ENCODE peak calls at places on chromosome 16, in nine cellular contexts. One of them, this sample, is unnamed. For H3K36me3 and H3K4me1, the result is how much of the 10 kb centered on the place peaks cover.

GRCh38 chr16:67431805-67432476 is 1.0 kb downstream of the HSD11B2 start:
- DNase-seq in effector memory CD4-positive, alpha-beta T cell: no peak
- DNase-seq in CD8-positive, alpha-beta T cell: no peak
- DNase-seq in aorta: no peak
- DNase-seq in prostate gland: no peak
- DNase-seq in left ventricle myocardium inferior: no peak
- DNase-seq in BE2C: no peak
- DNase-seq in left lung: no peak
- DNase-seq in fibroblast of lung: no peak
- DNase-seq in this sample: no peak

GRCh38 chr16:8257561-8257960 is 332.8 kb downstream of the TMEM114 start:
- DNase-seq in aorta: no peak
- DNase-seq in CD8-positive, alpha-beta T cell: no peak
- DNase-seq in effector memory CD4-positive, alpha-beta T cell: no peak
- DNase-seq in prostate gland: no peak
- DNase-seq in fibroblast of lung: no peak
- DNase-seq in BE2C: no peak
- DNase-seq in left lung: no peak
- DNase-seq in left ventricle myocardium inferior: no peak
- DNase-seq in this sample: no peak

GRCh38 chr16:48596326-48596725 is 13.7 kb downstream of the N4BP1 start:
- DNase-seq in left lung: no peak
- DNase-seq in fibroblast of lung: peak
- DNase-seq in aorta: no peak
- DNase-seq in left ventricle myocardium inferior: no peak
- DNase-seq in effector memory CD4-positive, alpha-beta T cell: no peak
- DNase-seq in BE2C: no peak
- DNase-seq in CD8-positive, alpha-beta T cell: peak
- DNase-seq in prostate gland: no peak
- DNase-seq in this sample: no peak

GRCh38 chr16:55077231-55077630 is 146.6 kb downstream of the IRX5 start:
- DNase-seq in BE2C: no peak
- DNase-seq in left ventricle myocardium inferior: no peak
- DNase-seq in aorta: no peak
- DNase-seq in CD8-positive, alpha-beta T cell: no peak
- DNase-seq in effector memory CD4-positive, alpha-beta T cell: no peak
- DNase-seq in prostate gland: no peak
- DNase-seq in left lung: no peak
- DNase-seq in fibroblast of lung: no peak
- DNase-seq in this sample: no peak

GRCh38 chr16:74736531-74737157 is 36.0 kb upstream of the MLKL start:
- DNase-seq in left ventricle myocardium inferior: no peak
- DNase-seq in aorta: no peak
- DNase-seq in BE2C: peak
- DNase-seq in left lung: no peak
- DNase-seq in prostate gland: no peak
- DNase-seq in fibroblast of lung: no peak
- DNase-seq in effector memory CD4-positive, alpha-beta T cell: no peak
- DNase-seq in CD8-positive, alpha-beta T cell: no peak
- DNase-seq in this sample: no peak

GRCh38 chr16:74230126-74230525 is 66.5 kb upstream of the PSMD7 start:
- DNase-seq in BE2C: no peak
- DNase-seq in left ventricle myocardium inferior: no peak
- DNase-seq in effector memory CD4-positive, alpha-beta T cell: no peak
- DNase-seq in prostate gland: no peak
- DNase-seq in CD8-positive, alpha-beta T cell: no peak
- DNase-seq in left lung: no peak
- DNase-seq in fibroblast of lung: no peak
- DNase-seq in aorta: no peak
- DNase-seq in this sample: no peak

GRCh38 chr16:72856797-72857196 is 191.1 kb downstream of the ZFHX3 start:
- DNase-seq in aorta: no peak
- DNase-seq in left ventricle myocardium inferior: no peak
- DNase-seq in fibroblast of lung: no peak
- DNase-seq in effector memory CD4-positive, alpha-beta T cell: no peak
- DNase-seq in CD8-positive, alpha-beta T cell: no peak
- DNase-seq in prostate gland: no peak
- DNase-seq in BE2C: peak
- DNase-seq in left lung: no peak
- DNase-seq in this sample: peak

GRCh38 chr16:53415504-53415903 is 18.8 kb upstream of the RBL2 start:
- DNase-seq in BE2C: no peak
- DNase-seq in left ventricle myocardium inferior: no peak
- DNase-seq in effector memory CD4-positive, alpha-beta T cell: no peak
- DNase-seq in left lung: no peak
- DNase-seq in aorta: no peak
- DNase-seq in fibroblast of lung: no peak
- DNase-seq in prostate gland: no peak
- DNase-seq in CD8-positive, alpha-beta T cell: no peak
- DNase-seq in this sample: no peak

GRCh38 chr16:17134586-17134985 is 336.2 kb downstream of the XYLT1 start:
- DNase-seq in prostate gland: no peak
- DNase-seq in BE2C: no peak
- DNase-seq in fibroblast of lung: no peak
- DNase-seq in effector memory CD4-positive, alpha-beta T cell: no peak
- DNase-seq in CD8-positive, alpha-beta T cell: no peak
- DNase-seq in left lung: no peak
- DNase-seq in aorta: no peak
- DNase-seq in left ventricle myocardium inferior: no peak
- DNase-seq in this sample: no peak

GRCh38 chr16:30068750-30069574 is 3.4 kb downstream of the ALDOA start:
- DNase-seq in CD8-positive, alpha-beta T cell: no peak
- DNase-seq in fibroblast of lung: no peak
- DNase-seq in left lung: no peak
- DNase-seq in BE2C: peak
- DNase-seq in effector memory CD4-positive, alpha-beta T cell: peak
- DNase-seq in aorta: no peak
- DNase-seq in prostate gland: no peak
- DNase-seq in left ventricle myocardium inferior: no peak
- DNase-seq in this sample: no peak

GRCh38 chr16:69520800-69521602 is 44.8 kb upstream of the NFAT5 start:
- DNase-seq in aorta: no peak
- DNase-seq in prostate gland: no peak
- DNase-seq in effector memory CD4-positive, alpha-beta T cell: no peak
- DNase-seq in left ventricle myocardium inferior: no peak
- DNase-seq in CD8-positive, alpha-beta T cell: no peak
- DNase-seq in fibroblast of lung: no peak
- DNase-seq in left lung: no peak
- DNase-seq in BE2C: no peak
- DNase-seq in this sample: no peak

GRCh38 chr16:47247691-47248090 is 103.9 kb upstream of the NETO2 start:
- DNase-seq in aorta: no peak
- DNase-seq in effector memory CD4-positive, alpha-beta T cell: no peak
- DNase-seq in CD8-positive, alpha-beta T cell: no peak
- DNase-seq in left ventricle myocardium inferior: no peak
- DNase-seq in BE2C: no peak
- DNase-seq in prostate gland: no peak
- DNase-seq in fibroblast of lung: no peak
- DNase-seq in left lung: no peak
- DNase-seq in this sample: no peak

GRCh38 chr16:31052131-31052530 is 18.8 kb downstream of the STX4 start:
- DNase-seq in left ventricle myocardium inferior: no peak
- DNase-seq in effector memory CD4-positive, alpha-beta T cell: no peak
- DNase-seq in left lung: no peak
- DNase-seq in prostate gland: no peak
- DNase-seq in BE2C: no peak
- DNase-seq in fibroblast of lung: peak
- DNase-seq in CD8-positive, alpha-beta T cell: no peak
- DNase-seq in aorta: peak
- DNase-seq in this sample: no peak

GRCh38 chr16:23532448-23532847 is 22.2 kb upstream of the GGA2 start:
- DNase-seq in fibroblast of lung: no peak
- DNase-seq in effector memory CD4-positive, alpha-beta T cell: no peak
- DNase-seq in BE2C: no peak
- DNase-seq in prostate gland: no peak
- DNase-seq in CD8-positive, alpha-beta T cell: no peak
- DNase-seq in left ventricle myocardium inferior: no peak
- DNase-seq in left lung: no peak
- DNase-seq in aorta: no peak
- DNase-seq in this sample: no peak

GRCh38 chr16:23534868-23535860 is 22.0 kb downstream of the EARS2 start:
- DNase-seq in prostate gland: no peak
- DNase-seq in left ventricle myocardium inferior: no peak
- DNase-seq in CD8-positive, alpha-beta T cell: no peak
- DNase-seq in fibroblast of lung: peak
- DNase-seq in BE2C: no peak
- DNase-seq in left lung: no peak
- DNase-seq in effector memory CD4-positive, alpha-beta T cell: no peak
- DNase-seq in aorta: no peak
- DNase-seq in this sample: no peak

GRCh38 chr16:23527961-23528634 is 17.8 kb upstream of the GGA2 start:
- DNase-seq in fibroblast of lung: no peak
- DNase-seq in effector memory CD4-positive, alpha-beta T cell: no peak
- DNase-seq in left ventricle myocardium inferior: no peak
- DNase-seq in left lung: no peak
- DNase-seq in CD8-positive, alpha-beta T cell: no peak
- DNase-seq in BE2C: no peak
- DNase-seq in prostate gland: no peak
- DNase-seq in aorta: no peak
- DNase-seq in this sample: no peak

GRCh38 chr16:23528635-23529016 is 18.3 kb upstream of the GGA2 start:
- DNase-seq in fibroblast of lung: no peak
- DNase-seq in CD8-positive, alpha-beta T cell: no peak
- DNase-seq in BE2C: no peak
- DNase-seq in prostate gland: no peak
- DNase-seq in left ventricle myocardium inferior: no peak
- DNase-seq in left lung: no peak
- DNase-seq in effector memory CD4-positive, alpha-beta T cell: no peak
- DNase-seq in aorta: no peak
- DNase-seq in this sample: no peak

GRCh38 chr16:23530062-23530461 is 19.8 kb upstream of the GGA2 start:
- DNase-seq in left ventricle myocardium inferior: no peak
- DNase-seq in left lung: no peak
- DNase-seq in fibroblast of lung: no peak
- DNase-seq in CD8-positive, alpha-beta T cell: no peak
- DNase-seq in aorta: no peak
- DNase-seq in effector memory CD4-positive, alpha-beta T cell: no peak
- DNase-seq in prostate gland: no peak
- DNase-seq in BE2C: no peak
- DNase-seq in this sample: no peak
- H3K36me3 ChIP-seq in left ventricle myocardium inferior: half or more
- H3K36me3 ChIP-seq in left lung: under half
- H3K36me3 ChIP-seq in fibroblast of lung: under half
- H3K36me3 ChIP-seq in CD8-positive, alpha-beta T cell: under half
- H3K36me3 ChIP-seq in aorta: under half
- H3K36me3 ChIP-seq in effector memory CD4-positive, alpha-beta T cell: half or more
- H3K36me3 ChIP-seq in prostate gland: under half
- H3K36me3 ChIP-seq in BE2C: half or more
- H3K36me3 ChIP-seq in this sample: half or more

DNA sequence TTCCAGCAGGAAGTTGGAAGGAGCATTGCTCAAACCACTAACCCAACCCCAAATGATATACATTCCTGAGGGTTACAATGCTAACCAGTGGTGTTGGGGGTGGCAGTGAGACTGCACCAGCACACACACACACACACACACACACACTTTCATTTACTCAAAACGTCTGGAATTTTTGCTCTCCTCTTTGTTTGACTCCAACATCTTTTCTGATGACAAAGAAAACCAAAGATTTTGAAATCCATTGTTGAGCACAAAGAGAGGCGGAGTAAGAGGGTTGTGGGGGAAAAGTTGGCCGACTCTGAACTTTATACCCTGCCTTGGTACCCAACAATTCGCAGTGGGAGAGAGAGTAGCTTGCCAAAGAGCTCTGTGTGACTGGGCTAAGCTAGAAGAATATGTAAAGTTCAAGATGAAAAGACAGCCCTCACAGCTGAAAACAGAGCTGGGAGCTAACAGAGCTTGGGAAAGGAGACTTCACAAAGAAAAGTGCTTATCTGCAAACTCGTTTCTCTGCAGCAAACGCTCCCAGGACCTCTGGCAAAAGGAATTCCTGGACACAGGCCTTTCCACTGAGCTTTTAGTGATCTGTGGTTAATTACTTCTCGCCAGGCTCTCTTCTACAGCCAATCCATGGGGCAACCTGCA is 426.1 kb upstream of the CDH11 start:
- DNase-seq in left ventricle myocardium inferior: no peak
- DNase-seq in left lung: no peak
- DNase-seq in BE2C: no peak
- DNase-seq in prostate gland: no peak
- DNase-seq in CD8-positive, alpha-beta T cell: no peak
- DNase-seq in fibroblast of lung: peak
- DNase-seq in effector memory CD4-positive, alpha-beta T cell: no peak
- DNase-seq in aorta: no peak
- DNase-seq in this sample: no peak
- H3K4me1 ChIP-seq in left ventricle myocardium inferior: under half
- H3K4me1 ChIP-seq in left lung: under half
- H3K4me1 ChIP-seq in BE2C: under half
- H3K4me1 ChIP-seq in prostate gland: under half
- H3K4me1 ChIP-seq in CD8-positive, alpha-beta T cell: under half
- H3K4me1 ChIP-seq in fibroblast of lung: under half
- H3K4me1 ChIP-seq in effector memory CD4-positive, alpha-beta T cell: under half
- H3K4me1 ChIP-seq in aorta: under half
- H3K4me1 ChIP-seq in this sample: under half

GRCh38 chr16:4890686-4891085 is 43.4 kb downstream of the UBN1 start:
- DNase-seq in prostate gland: no peak
- DNase-seq in fibroblast of lung: no peak
- DNase-seq in effector memory CD4-positive, alpha-beta T cell: no peak
- DNase-seq in CD8-positive, alpha-beta T cell: no peak
- DNase-seq in aorta: no peak
- DNase-seq in left ventricle myocardium inferior: no peak
- DNase-seq in left lung: peak
- DNase-seq in BE2C: no peak
- DNase-seq in this sample: no peak
- H3K36me3 ChIP-seq in prostate gland: under half
- H3K36me3 ChIP-seq in fibroblast of lung: under half
- H3K36me3 ChIP-seq in effector memory CD4-positive, alpha-beta T cell: under half
- H3K36me3 ChIP-seq in CD8-positive, alpha-beta T cell: under half
- H3K36me3 ChIP-seq in aorta: under half
- H3K36me3 ChIP-seq in left ventricle myocardium inferior: under half
- H3K36me3 ChIP-seq in left lung: under half
- H3K36me3 ChIP-seq in BE2C: under half
- H3K36me3 ChIP-seq in this sample: half or more

GRCh38 chr16:70686376-70687171 is 721 bp upstream of the MTSS2 start:
- DNase-seq in aorta: peak
- DNase-seq in prostate gland: no peak
- DNase-seq in BE2C: no peak
- DNase-seq in left lung: peak
- DNase-seq in left ventricle myocardium inferior: no peak
- DNase-seq in CD8-positive, alpha-beta T cell: no peak
- DNase-seq in fibroblast of lung: no peak
- DNase-seq in effector memory CD4-positive, alpha-beta T cell: no peak
- DNase-seq in this sample: no peak
- H3K4me1 ChIP-seq in aorta: under half
- H3K4me1 ChIP-seq in prostate gland: under half
- H3K4me1 ChIP-seq in BE2C: under half
- H3K4me1 ChIP-seq in left lung: half or more
- H3K4me1 ChIP-seq in left ventricle myocardium inferior: half or more
- H3K4me1 ChIP-seq in CD8-positive, alpha-beta T cell: under half
- H3K4me1 ChIP-seq in fibroblast of lung: half or more
- H3K4me1 ChIP-seq in effector memory CD4-positive, alpha-beta T cell: under half
- H3K4me1 ChIP-seq in this sample: half or more

GRCh38 chr16:85662976-85663830 is 25.6 kb downstream of the GINS2 start:
- DNase-seq in fibroblast of lung: no peak
- DNase-seq in aorta: peak
- DNase-seq in effector memory CD4-positive, alpha-beta T cell: no peak
- DNase-seq in prostate gland: no peak
- DNase-seq in BE2C: no peak
- DNase-seq in CD8-positive, alpha-beta T cell: no peak
- DNase-seq in left ventricle myocardium inferior: no peak
- DNase-seq in left lung: peak
- DNase-seq in this sample: no peak
- H3K36me3 ChIP-seq in fibroblast of lung: under half
- H3K36me3 ChIP-seq in aorta: under half
- H3K36me3 ChIP-seq in effector memory CD4-positive, alpha-beta T cell: half or more
- H3K36me3 ChIP-seq in prostate gland: under half
- H3K36me3 ChIP-seq in BE2C: half or more
- H3K36me3 ChIP-seq in CD8-positive, alpha-beta T cell: half or more
- H3K36me3 ChIP-seq in left ventricle myocardium inferior: half or more
- H3K36me3 ChIP-seq in left lung: under half
- H3K36me3 ChIP-seq in this sample: half or more

GRCh38 chr16:19523184-19523558 is 571 bp upstream of the CCP110 start:
- DNase-seq in BE2C: no peak
- DNase-seq in fibroblast of lung: no peak
- DNase-seq in prostate gland: no peak
- DNase-seq in CD8-positive, alpha-beta T cell: no peak
- DNase-seq in aorta: no peak
- DNase-seq in effector memory CD4-positive, alpha-beta T cell: no peak
- DNase-seq in left lung: no peak
- DNase-seq in left ventricle myocardium inferior: no peak
- DNase-seq in this sample: no peak
- H3K4me1 ChIP-seq in BE2C: under half
- H3K4me1 ChIP-seq in fibroblast of lung: under half
- H3K4me1 ChIP-seq in prostate gland: under half
- H3K4me1 ChIP-seq in CD8-positive, alpha-beta T cell: under half
- H3K4me1 ChIP-seq in aorta: under half
- H3K4me1 ChIP-seq in effector memory CD4-positive, alpha-beta T cell: under half
- H3K4me1 ChIP-seq in left lung: half or more
- H3K4me1 ChIP-seq in left ventricle myocardium inferior: half or more
- H3K4me1 ChIP-seq in this sample: under half

This sample was measured in upper lobe of right lung.